ENCODE peak calls at places on chromosome 1, in seven cellular contexts. One of them, this sample, is unnamed.

GRCh38 chr1:65593516-65593915 is 173.0 kb downstream of the LEPR start:
- DNase-seq in SK-N-SH: no peak
- DNase-seq in K562: no peak
- DNase-seq in breast epithelium: no peak
- DNase-seq in tibial nerve: no peak
- DNase-seq in heart left ventricle: no peak
- DNase-seq in kidney epithelial cell: no peak
- DNase-seq in this sample: no peak

GRCh38 chr1:40664791-40665190 is 691 bp downstream of the RIMS3 start:
- DNase-seq in SK-N-SH: no peak
- DNase-seq in K562: no peak
- DNase-seq in breast epithelium: no peak
- DNase-seq in tibial nerve: no peak
- DNase-seq in heart left ventricle: no peak
- DNase-seq in kidney epithelial cell: no peak
- DNase-seq in this sample: no peak

GRCh38 chr1:12049625-12050024 is 13.5 kb upstream of the TNFRSF8 start:
- DNase-seq in SK-N-SH: no peak
- DNase-seq in K562: no peak
- DNase-seq in breast epithelium: no peak
- DNase-seq in tibial nerve: no peak
- DNase-seq in heart left ventricle: no peak
- DNase-seq in kidney epithelial cell: no peak
- DNase-seq in this sample: peak; percentile 49

GRCh38 chr1:63545780-63546179 is 22.5 kb downstream of the EFCAB7 start:
- DNase-seq in SK-N-SH: no peak
- DNase-seq in K562: no peak
- DNase-seq in breast epithelium: no peak
- DNase-seq in tibial nerve: no peak
- DNase-seq in heart left ventricle: no peak
- DNase-seq in kidney epithelial cell: no peak
- DNase-seq in this sample: no peak

GRCh38 chr1:32871364-32872188 is 864 bp upstream of the FNDC5 start:
- DNase-seq in SK-N-SH: no peak
- DNase-seq in K562: peak; percentile 32
- DNase-seq in breast epithelium: no peak
- DNase-seq in tibial nerve: no peak
- DNase-seq in heart left ventricle: peak; percentile 40
- DNase-seq in kidney epithelial cell: no peak
- DNase-seq in this sample: peak; percentile 65

GRCh38 chr1:227797144-227797543 is 18.3 kb upstream of the PRSS38 start:
- DNase-seq in SK-N-SH: no peak
- DNase-seq in K562: no peak
- DNase-seq in breast epithelium: no peak
- DNase-seq in tibial nerve: no peak
- DNase-seq in heart left ventricle: no peak
- DNase-seq in kidney epithelial cell: no peak
- DNase-seq in this sample: no peak

GRCh38 chr1:159821171-159821867 is 5.4 kb upstream of the SLAMF8 start:
- DNase-seq in SK-N-SH: peak; percentile 53
- DNase-seq in K562: peak; percentile 61
- DNase-seq in breast epithelium: no peak
- DNase-seq in tibial nerve: no peak
- DNase-seq in heart left ventricle: no peak
- DNase-seq in kidney epithelial cell: no peak
- DNase-seq in this sample: peak; percentile 51

GRCh38 chr1:117534995-117535467 is 70.8 kb upstream of the TENT5C start:
- DNase-seq in SK-N-SH: peak; percentile 56
- DNase-seq in K562: peak; percentile 75
- DNase-seq in breast epithelium: no peak
- DNase-seq in tibial nerve: peak; percentile 19
- DNase-seq in heart left ventricle: peak; percentile 22
- DNase-seq in kidney epithelial cell: no peak
- DNase-seq in this sample: peak; percentile 69

GRCh38 chr1:168343566-168343965 is 62.9 kb downstream of the TBX19 start:
- DNase-seq in SK-N-SH: no peak
- DNase-seq in K562: peak; percentile 50
- DNase-seq in breast epithelium: no peak
- DNase-seq in tibial nerve: no peak
- DNase-seq in heart left ventricle: no peak
- DNase-seq in kidney epithelial cell: no peak
- DNase-seq in this sample: no peak

GRCh38 chr1:171210355-171210754 is 25.3 kb downstream of the FMO2 start:
- DNase-seq in SK-N-SH: no peak
- DNase-seq in K562: no peak
- DNase-seq in breast epithelium: no peak
- DNase-seq in tibial nerve: peak; percentile 51
- DNase-seq in heart left ventricle: no peak
- DNase-seq in kidney epithelial cell: no peak
- DNase-seq in this sample: no peak

GRCh38 chr1:69569983-69570755 is 2.4 kb downstream of the LRRC7 start:
- DNase-seq in SK-N-SH: no peak
- DNase-seq in K562: no peak
- DNase-seq in breast epithelium: no peak
- DNase-seq in tibial nerve: no peak
- DNase-seq in heart left ventricle: no peak
- DNase-seq in kidney epithelial cell: no peak
- DNase-seq in this sample: peak; percentile 7

GRCh38 chr1:27235827-27236226 is 1.4 kb downstream of the WDTC1 start:
- DNase-seq in SK-N-SH: no peak
- DNase-seq in K562: no peak
- DNase-seq in breast epithelium: no peak
- DNase-seq in tibial nerve: no peak
- DNase-seq in heart left ventricle: no peak
- DNase-seq in kidney epithelial cell: no peak
- DNase-seq in this sample: no peak

GRCh38 chr1:188058801-188059200 is 1230.1 kb downstream of the PLA2G4A start:
- DNase-seq in SK-N-SH: no peak
- DNase-seq in K562: no peak
- DNase-seq in breast epithelium: no peak
- DNase-seq in tibial nerve: no peak
- DNase-seq in heart left ventricle: no peak
- DNase-seq in kidney epithelial cell: no peak
- DNase-seq in this sample: no peak

GRCh38 chr1:209168204-209168603 is 415.3 kb upstream of the CAMK1G start:
- DNase-seq in SK-N-SH: no peak
- DNase-seq in K562: no peak
- DNase-seq in breast epithelium: no peak
- DNase-seq in tibial nerve: no peak
- DNase-seq in heart left ventricle: no peak
- DNase-seq in kidney epithelial cell: no peak
- DNase-seq in this sample: no peak

GRCh38 chr1:32045770-32046169 is 27.0 kb upstream of the TMEM39B start:
- DNase-seq in SK-N-SH: no peak
- DNase-seq in K562: no peak
- DNase-seq in breast epithelium: no peak
- DNase-seq in tibial nerve: no peak
- DNase-seq in heart left ventricle: no peak
- DNase-seq in kidney epithelial cell: no peak
- DNase-seq in this sample: no peak

GRCh38 chr1:240526321-240526720 is 85.6 kb downstream of the GREM2 start:
- DNase-seq in SK-N-SH: no peak
- DNase-seq in K562: no peak
- DNase-seq in breast epithelium: no peak
- DNase-seq in tibial nerve: no peak
- DNase-seq in heart left ventricle: no peak
- DNase-seq in kidney epithelial cell: no peak
- DNase-seq in this sample: no peak

GRCh38 chr1:147669475-147670318 is 627 bp downstream of the ACP6 start:
- DNase-seq in SK-N-SH: peak; percentile 76
- DNase-seq in K562: peak; percentile 21
- DNase-seq in breast epithelium: no peak
- DNase-seq in tibial nerve: peak; percentile 6
- DNase-seq in heart left ventricle: peak; percentile 32
- DNase-seq in kidney epithelial cell: no peak
- DNase-seq in this sample: peak; percentile 77

GRCh38 chr1:31959941-31960340 is 21.8 kb upstream of the PTP4A2 start:
- DNase-seq in SK-N-SH: no peak
- DNase-seq in K562: no peak
- DNase-seq in breast epithelium: no peak
- DNase-seq in tibial nerve: no peak
- DNase-seq in heart left ventricle: no peak
- DNase-seq in kidney epithelial cell: no peak
- DNase-seq in this sample: no peak

GRCh38 chr1:10614377-10615225 is 139.9 kb downstream of the PEX14 start:
- DNase-seq in SK-N-SH: no peak
- DNase-seq in K562: no peak
- DNase-seq in breast epithelium: peak; percentile 17
- DNase-seq in tibial nerve: no peak
- DNase-seq in heart left ventricle: no peak
- DNase-seq in kidney epithelial cell: no peak
- DNase-seq in this sample: peak; percentile 32

GRCh38 chr1:206958154-206958553 is 11.9 kb upstream of the PIGR start:
- DNase-seq in SK-N-SH: no peak
- DNase-seq in K562: no peak
- DNase-seq in breast epithelium: no peak
- DNase-seq in tibial nerve: no peak
- DNase-seq in heart left ventricle: no peak
- DNase-seq in kidney epithelial cell: no peak
- DNase-seq in this sample: no peak

GRCh38 chr1:111778066-111778465 is 22.4 kb downstream of the DDX20 start:
- DNase-seq in SK-N-SH: no peak
- DNase-seq in K562: no peak
- DNase-seq in breast epithelium: no peak
- DNase-seq in tibial nerve: no peak
- DNase-seq in heart left ventricle: no peak
- DNase-seq in kidney epithelial cell: no peak
- DNase-seq in this sample: no peak

GRCh38 chr1:145729661-145730436 is 10.6 kb downstream of the CD160 start:
- DNase-seq in SK-N-SH: no peak
- DNase-seq in K562: no peak
- DNase-seq in breast epithelium: no peak
- DNase-seq in tibial nerve: no peak
- DNase-seq in heart left ventricle: no peak
- DNase-seq in kidney epithelial cell: no peak
- DNase-seq in this sample: no peak

GRCh38 chr1:174912243-174912642 is 87.5 kb upstream of the CACYBP start:
- DNase-seq in SK-N-SH: no peak
- DNase-seq in K562: no peak
- DNase-seq in breast epithelium: no peak
- DNase-seq in tibial nerve: no peak
- DNase-seq in heart left ventricle: no peak
- DNase-seq in kidney epithelial cell: no peak
- DNase-seq in this sample: no peak

GRCh38 chr1:177346960-177347359 is 176.2 kb downstream of the BRINP2 start:
- DNase-seq in SK-N-SH: no peak
- DNase-seq in K562: no peak
- DNase-seq in breast epithelium: no peak
- DNase-seq in tibial nerve: no peak
- DNase-seq in heart left ventricle: no peak
- DNase-seq in kidney epithelial cell: no peak
- DNase-seq in this sample: no peak

GRCh38 chr1:246794261-246795093 is 70.3 kb downstream of the SCCPDH start:
- DNase-seq in SK-N-SH: peak; percentile 56
- DNase-seq in K562: no peak
- DNase-seq in breast epithelium: no peak
- DNase-seq in tibial nerve: no peak
- DNase-seq in heart left ventricle: no peak
- DNase-seq in kidney epithelial cell: no peak
- DNase-seq in this sample: peak; percentile 67

GRCh38 chr1:153133267-153133666 is 17.4 kb downstream of the SPRR2G start:
- DNase-seq in SK-N-SH: no peak
- DNase-seq in K562: no peak
- DNase-seq in breast epithelium: no peak
- DNase-seq in tibial nerve: no peak
- DNase-seq in heart left ventricle: no peak
- DNase-seq in kidney epithelial cell: no peak
- DNase-seq in this sample: no peak
- H3K27me3 ChIP-seq in SK-N-SH: no peaks in the 10 kb centered on the region
- H3K27me3 ChIP-seq in K562: peaks cover 3% of the 10 kb centered on the region
- H3K27me3 ChIP-seq in breast epithelium: no peaks in the 10 kb centered on the region
- H3K27me3 ChIP-seq in tibial nerve: no peaks in the 10 kb centered on the region
- H3K27me3 ChIP-seq in heart left ventricle: no peaks in the 10 kb centered on the region
- H3K27me3 ChIP-seq in kidney epithelial cell: no peaks in the 10 kb centered on the region
- H3K27me3 ChIP-seq in this sample: no peaks in the 10 kb centered on the region

GRCh38 chr1:225526878-225527277 is 99.0 kb upstream of the LBR start:
- DNase-seq in SK-N-SH: no peak
- DNase-seq in K562: no peak
- DNase-seq in breast epithelium: no peak
- DNase-seq in tibial nerve: no peak
- DNase-seq in heart left ventricle: no peak
- DNase-seq in kidney epithelial cell: no peak
- DNase-seq in this sample: no peak
- H3K36me3 ChIP-seq in SK-N-SH: peaks cover 79% of the 10 kb centered on the region
- H3K36me3 ChIP-seq in K562: no peaks in the 10 kb centered on the region
- H3K36me3 ChIP-seq in breast epithelium: no peaks in the 10 kb centered on the region
- H3K36me3 ChIP-seq in tibial nerve: no peaks in the 10 kb centered on the region
- H3K36me3 ChIP-seq in heart left ventricle: no peaks in the 10 kb centered on the region
- H3K36me3 ChIP-seq in kidney epithelial cell: no peaks in the 10 kb centered on the region
- H3K36me3 ChIP-seq in this sample: no peaks in the 10 kb centered on the region

GRCh38 chr1:41917051-41917530 is 1.6 kb downstream of the HIVEP3 start:
- DNase-seq in SK-N-SH: no peak
- DNase-seq in K562: no peak
- DNase-seq in breast epithelium: no peak
- DNase-seq in tibial nerve: no peak
- DNase-seq in heart left ventricle: no peak
- DNase-seq in kidney epithelial cell: no peak
- DNase-seq in this sample: no peak
- H3K27me3 ChIP-seq in SK-N-SH: no peaks in the 10 kb centered on the region
- H3K27me3 ChIP-seq in K562: peaks cover 44% of the 10 kb centered on the region
- H3K27me3 ChIP-seq in breast epithelium: no peaks in the 10 kb centered on the region
- H3K27me3 ChIP-seq in tibial nerve: no peaks in the 10 kb centered on the region
- H3K27me3 ChIP-seq in heart left ventricle: no peaks in the 10 kb centered on the region
- H3K27me3 ChIP-seq in kidney epithelial cell: no peaks in the 10 kb centered on the region
- H3K27me3 ChIP-seq in this sample: peaks cover 24% of the 10 kb centered on the region

GRCh38 chr1:25813734-25814471 is 5.9 kb upstream of the MTFR1L start:
- DNase-seq in SK-N-SH: no peak
- DNase-seq in K562: no peak
- DNase-seq in breast epithelium: no peak
- DNase-seq in tibial nerve: no peak
- DNase-seq in heart left ventricle: no peak
- DNase-seq in kidney epithelial cell: no peak
- DNase-seq in this sample: peak; percentile 41

GRCh38 chr1:25813071-25813733 is 6.6 kb upstream of the MTFR1L start:
- DNase-seq in SK-N-SH: no peak
- DNase-seq in K562: no peak
- DNase-seq in breast epithelium: no peak
- DNase-seq in tibial nerve: no peak
- DNase-seq in heart left ventricle: no peak
- DNase-seq in kidney epithelial cell: no peak
- DNase-seq in this sample: peak; percentile 17

GRCh38 chr1:25815208-25816111 is 4.3 kb upstream of the MTFR1L start:
- DNase-seq in SK-N-SH: no peak
- DNase-seq in K562: no peak
- DNase-seq in breast epithelium: no peak
- DNase-seq in tibial nerve: no peak
- DNase-seq in heart left ventricle: no peak
- DNase-seq in kidney epithelial cell: no peak
- DNase-seq in this sample: no peak

GRCh38 chr1:25816112-25816718 is 3.5 kb upstream of the MTFR1L start:
- DNase-seq in SK-N-SH: no peak
- DNase-seq in K562: no peak
- DNase-seq in breast epithelium: no peak
- DNase-seq in tibial nerve: no peak
- DNase-seq in heart left ventricle: no peak
- DNase-seq in kidney epithelial cell: no peak
- DNase-seq in this sample: peak; percentile 45

DNA sequence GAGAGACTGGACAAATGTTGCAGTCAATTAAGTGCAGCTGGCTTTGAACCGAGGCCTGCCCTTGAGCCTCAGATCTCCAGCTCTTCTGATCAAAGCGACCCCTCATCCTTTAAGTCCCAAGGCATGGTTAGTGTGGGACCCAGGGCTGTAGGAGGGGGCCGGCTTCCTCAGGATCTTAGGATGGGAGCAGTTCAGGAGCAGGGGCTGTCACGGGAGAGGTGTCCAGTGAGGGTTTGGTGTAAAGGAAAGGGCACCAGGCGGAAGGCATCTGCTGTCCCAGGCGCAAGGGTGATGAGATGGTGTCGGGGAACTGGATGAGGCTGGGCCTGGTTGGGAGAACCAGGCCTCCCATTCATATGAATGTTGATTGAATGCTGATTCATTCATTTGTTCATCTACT is 5.1 kb upstream of the MTFR1L start:
- DNase-seq in SK-N-SH: no peak
- DNase-seq in K562: no peak
- DNase-seq in breast epithelium: no peak
- DNase-seq in tibial nerve: no peak
- DNase-seq in heart left ventricle: no peak
- DNase-seq in kidney epithelial cell: no peak
- DNase-seq in this sample: no peak
- H3K36me3 ChIP-seq in SK-N-SH: no peaks in the 10 kb centered on the region
- H3K36me3 ChIP-seq in K562: peaks cover 4% of the 10 kb centered on the region
- H3K36me3 ChIP-seq in breast epithelium: no peaks in the 10 kb centered on the region
- H3K36me3 ChIP-seq in tibial nerve: no peaks in the 10 kb centered on the region
- H3K36me3 ChIP-seq in heart left ventricle: peaks cover 15% of the 10 kb centered on the region
- H3K36me3 ChIP-seq in kidney epithelial cell: no peaks in the 10 kb centered on the region
- H3K36me3 ChIP-seq in this sample: peaks cover 14% of the 10 kb centered on the region

This sample was measured in H7.